ENCODE peak calls at places on chromosomes 11 and 22, in ten cellular contexts. One of them, this sample, is unnamed. For H3K4me1, the result is how much of the 10 kb centered on the place peaks cover.

GRCh38 chr11:76785513-76785912 is 2.4 kb downstream of the TSKU start:
- DNase-seq in colonic mucosa: peak
- DNase-seq in endothelial cell of umbilical vein: no peak
- DNase-seq in H9: no peak
- DNase-seq in neural progenitor cell: peak
- DNase-seq in GM23248: no peak
- DNase-seq in astrocyte: no peak
- DNase-seq in neuronal stem cell: no peak
- DNase-seq in mammary epithelial cell: no peak
- DNase-seq in PC-3: no peak
- DNase-seq in this sample: no peak

GRCh38 chr11:111347723-111348115 is 31.4 kb downstream of the POU2AF1 start:
- DNase-seq in colonic mucosa: no peak
- DNase-seq in endothelial cell of umbilical vein: no peak
- DNase-seq in H9: no peak
- DNase-seq in neural progenitor cell: no peak
- DNase-seq in GM23248: peak
- DNase-seq in astrocyte: peak
- DNase-seq in neuronal stem cell: no peak
- DNase-seq in mammary epithelial cell: peak
- DNase-seq in PC-3: peak
- DNase-seq in this sample: peak

GRCh38 chr22:48943567-48944432 is 883.9 kb downstream of the BRD1 start:
- DNase-seq in colonic mucosa: peak
- DNase-seq in endothelial cell of umbilical vein: no peak
- DNase-seq in H9: peak
- DNase-seq in neural progenitor cell: peak
- DNase-seq in GM23248: peak
- DNase-seq in astrocyte: no peak
- DNase-seq in neuronal stem cell: peak
- DNase-seq in mammary epithelial cell: no peak
- DNase-seq in PC-3: peak
- DNase-seq in this sample: no peak

GRCh38 chr11:61092280-61092766 is 10.0 kb upstream of the CD5 start:
- DNase-seq in colonic mucosa: no peak
- DNase-seq in endothelial cell of umbilical vein: no peak
- DNase-seq in H9: no peak
- DNase-seq in neural progenitor cell: no peak
- DNase-seq in GM23248: no peak
- DNase-seq in astrocyte: no peak
- DNase-seq in neuronal stem cell: no peak
- DNase-seq in mammary epithelial cell: no peak
- DNase-seq in PC-3: no peak
- DNase-seq in this sample: no peak

GRCh38 chr11:36361901-36362391 is 65.9 kb downstream of the PRR5L start:
- DNase-seq in colonic mucosa: no peak
- DNase-seq in endothelial cell of umbilical vein: no peak
- DNase-seq in H9: peak
- DNase-seq in neural progenitor cell: peak
- DNase-seq in GM23248: peak
- DNase-seq in astrocyte: peak
- DNase-seq in neuronal stem cell: no peak
- DNase-seq in mammary epithelial cell: peak
- DNase-seq in PC-3: peak
- DNase-seq in this sample: peak

GRCh38 chr11:92675303-92675702 is 294.1 kb upstream of the MTNR1B start:
- DNase-seq in colonic mucosa: no peak
- DNase-seq in endothelial cell of umbilical vein: no peak
- DNase-seq in H9: no peak
- DNase-seq in neural progenitor cell: no peak
- DNase-seq in GM23248: no peak
- DNase-seq in astrocyte: no peak
- DNase-seq in neuronal stem cell: no peak
- DNase-seq in mammary epithelial cell: no peak
- DNase-seq in PC-3: no peak
- DNase-seq in this sample: no peak

GRCh38 chr11:97325693-97326092 is 935.9 kb downstream of the JRKL start:
- DNase-seq in colonic mucosa: no peak
- DNase-seq in endothelial cell of umbilical vein: no peak
- DNase-seq in H9: peak
- DNase-seq in neural progenitor cell: no peak
- DNase-seq in GM23248: no peak
- DNase-seq in astrocyte: no peak
- DNase-seq in neuronal stem cell: no peak
- DNase-seq in mammary epithelial cell: no peak
- DNase-seq in PC-3: no peak
- DNase-seq in this sample: no peak

GRCh38 chr11:79117488-79117887 is 323.3 kb downstream of the TENM4 start:
- DNase-seq in colonic mucosa: no peak
- DNase-seq in endothelial cell of umbilical vein: no peak
- DNase-seq in H9: no peak
- DNase-seq in neural progenitor cell: no peak
- DNase-seq in GM23248: no peak
- DNase-seq in astrocyte: no peak
- DNase-seq in neuronal stem cell: no peak
- DNase-seq in mammary epithelial cell: no peak
- DNase-seq in PC-3: peak
- DNase-seq in this sample: no peak

GRCh38 chr22:35538801-35539321 is 1.8 kb upstream of the RASD2 start:
- DNase-seq in colonic mucosa: peak
- DNase-seq in endothelial cell of umbilical vein: no peak
- DNase-seq in H9: peak
- DNase-seq in neural progenitor cell: peak
- DNase-seq in GM23248: peak
- DNase-seq in astrocyte: no peak
- DNase-seq in neuronal stem cell: no peak
- DNase-seq in mammary epithelial cell: peak
- DNase-seq in PC-3: peak
- DNase-seq in this sample: peak

GRCh38 chr11:114738954-114739353 is 60.6 kb downstream of the NXPE2 start:
- DNase-seq in colonic mucosa: peak
- DNase-seq in endothelial cell of umbilical vein: peak
- DNase-seq in H9: peak
- DNase-seq in neural progenitor cell: peak
- DNase-seq in GM23248: peak
- DNase-seq in astrocyte: peak
- DNase-seq in neuronal stem cell: peak
- DNase-seq in mammary epithelial cell: peak
- DNase-seq in PC-3: peak
- DNase-seq in this sample: peak

GRCh38 chr11:10908215-10908990 is 50.5 kb upstream of the ZBED5 start:
- DNase-seq in colonic mucosa: no peak
- DNase-seq in endothelial cell of umbilical vein: no peak
- DNase-seq in H9: peak
- DNase-seq in neural progenitor cell: no peak
- DNase-seq in GM23248: peak
- DNase-seq in astrocyte: peak
- DNase-seq in neuronal stem cell: no peak
- DNase-seq in mammary epithelial cell: peak
- DNase-seq in PC-3: peak
- DNase-seq in this sample: peak

GRCh38 chr11:25910090-25910489 is 421.8 kb upstream of the ANO3 start:
- DNase-seq in colonic mucosa: no peak
- DNase-seq in endothelial cell of umbilical vein: peak
- DNase-seq in H9: no peak
- DNase-seq in neural progenitor cell: no peak
- DNase-seq in GM23248: peak
- DNase-seq in astrocyte: no peak
- DNase-seq in neuronal stem cell: no peak
- DNase-seq in mammary epithelial cell: no peak
- DNase-seq in PC-3: no peak
- DNase-seq in this sample: no peak

GRCh38 chr11:102026217-102026616 is 21.0 kb upstream of the CFAP300 start:
- DNase-seq in colonic mucosa: no peak
- DNase-seq in endothelial cell of umbilical vein: no peak
- DNase-seq in H9: no peak
- DNase-seq in neural progenitor cell: no peak
- DNase-seq in GM23248: no peak
- DNase-seq in astrocyte: no peak
- DNase-seq in neuronal stem cell: no peak
- DNase-seq in mammary epithelial cell: no peak
- DNase-seq in PC-3: no peak
- DNase-seq in this sample: no peak

GRCh38 chr22:40911772-40912171 is 39.4 kb upstream of the RBX1 start:
- DNase-seq in colonic mucosa: no peak
- DNase-seq in endothelial cell of umbilical vein: no peak
- DNase-seq in H9: no peak
- DNase-seq in neural progenitor cell: no peak
- DNase-seq in GM23248: peak
- DNase-seq in astrocyte: no peak
- DNase-seq in neuronal stem cell: no peak
- DNase-seq in mammary epithelial cell: no peak
- DNase-seq in PC-3: no peak
- DNase-seq in this sample: peak

GRCh38 chr22:40904101-40904500 is 42.2 kb upstream of the DNAJB7 start:
- DNase-seq in colonic mucosa: no peak
- DNase-seq in endothelial cell of umbilical vein: no peak
- DNase-seq in H9: no peak
- DNase-seq in neural progenitor cell: no peak
- DNase-seq in GM23248: no peak
- DNase-seq in astrocyte: no peak
- DNase-seq in neuronal stem cell: no peak
- DNase-seq in mammary epithelial cell: peak
- DNase-seq in PC-3: peak
- DNase-seq in this sample: no peak

DNA sequence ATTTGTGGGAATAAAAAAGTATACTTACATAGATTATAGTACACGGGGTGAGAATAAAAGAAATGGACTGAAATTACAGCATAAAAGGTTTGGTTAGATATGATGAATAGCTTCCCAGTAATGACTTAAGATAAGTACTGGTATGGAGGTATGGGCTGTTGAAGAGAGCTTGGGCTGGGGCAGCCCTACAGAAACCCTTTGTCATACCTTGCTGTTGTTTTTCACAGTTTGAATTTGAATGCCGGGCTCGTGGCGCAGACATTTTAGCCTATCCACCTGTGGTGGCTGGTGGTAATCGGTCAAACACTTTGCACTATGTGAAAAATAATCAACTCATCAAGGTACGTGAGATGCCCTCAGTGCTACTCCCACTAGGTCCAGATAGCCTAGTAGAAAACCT is 42.3 kb upstream of the RBX1 start:
- DNase-seq in colonic mucosa: no peak
- DNase-seq in endothelial cell of umbilical vein: no peak
- DNase-seq in H9: peak
- DNase-seq in neural progenitor cell: no peak
- DNase-seq in GM23248: no peak
- DNase-seq in astrocyte: no peak
- DNase-seq in neuronal stem cell: no peak
- DNase-seq in mammary epithelial cell: no peak
- DNase-seq in PC-3: no peak
- DNase-seq in this sample: no peak
- H3K9ac ChIP-seq in colonic mucosa: no peak
- H3K9ac ChIP-seq in endothelial cell of umbilical vein: no peak
- H3K9ac ChIP-seq in H9: no peak
- H3K9ac ChIP-seq in neural progenitor cell: no peak
- H3K9ac ChIP-seq in GM23248: no peak
- H3K9ac ChIP-seq in astrocyte: no peak
- H3K9ac ChIP-seq in neuronal stem cell: no peak
- H3K9ac ChIP-seq in mammary epithelial cell: no peak
- H3K9ac ChIP-seq in PC-3: no peak
- H3K9ac ChIP-seq in this sample: no peak

DNA sequence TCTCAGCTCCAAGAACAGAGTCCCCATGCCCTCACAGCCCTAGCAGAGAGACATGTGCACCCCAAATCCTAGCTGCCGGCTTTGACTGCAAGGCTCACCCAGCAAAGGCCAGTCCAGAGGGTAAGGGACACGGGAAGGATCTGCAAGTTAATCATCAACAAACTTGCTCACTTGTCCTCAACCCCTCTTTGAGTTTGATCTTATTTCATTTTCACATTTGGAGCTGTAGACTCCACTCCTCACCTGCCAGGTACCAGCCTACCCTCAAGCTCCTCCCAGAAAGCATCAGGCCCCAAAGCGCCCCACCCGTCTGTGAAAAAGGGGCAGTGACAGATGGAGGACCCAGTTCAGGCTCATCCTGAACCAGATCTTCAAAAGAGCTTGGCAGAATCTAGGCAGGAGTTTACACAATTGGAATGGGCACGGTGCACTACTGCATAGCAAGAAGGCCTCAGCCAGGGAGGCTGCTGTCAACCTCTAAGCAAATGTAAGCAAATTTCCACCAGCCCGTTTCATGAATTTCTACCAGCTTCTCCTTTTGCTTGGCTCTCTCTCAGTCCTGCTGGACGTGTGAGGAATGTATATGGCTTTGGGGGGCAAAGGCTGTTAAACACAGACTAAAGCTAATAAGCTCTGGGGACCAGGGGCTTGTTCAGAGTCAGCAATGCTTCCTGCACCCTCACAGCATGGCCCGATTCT is 5.5 kb downstream of the EHD1 start:
- DNase-seq in colonic mucosa: peak
- DNase-seq in endothelial cell of umbilical vein: no peak
- DNase-seq in H9: no peak
- DNase-seq in neural progenitor cell: no peak
- DNase-seq in GM23248: no peak
- DNase-seq in astrocyte: no peak
- DNase-seq in neuronal stem cell: no peak
- DNase-seq in mammary epithelial cell: no peak
- DNase-seq in PC-3: no peak
- DNase-seq in this sample: no peak
- H3K4me1 ChIP-seq in colonic mucosa: half or more
- H3K4me1 ChIP-seq in endothelial cell of umbilical vein: half or more
- H3K4me1 ChIP-seq in H9: under half
- H3K4me1 ChIP-seq in neural progenitor cell: under half
- H3K4me1 ChIP-seq in GM23248: under half
- H3K4me1 ChIP-seq in astrocyte: half or more
- H3K4me1 ChIP-seq in neuronal stem cell: under half
- H3K4me1 ChIP-seq in mammary epithelial cell: half or more
- H3K4me1 ChIP-seq in PC-3: half or more
- H3K4me1 ChIP-seq in this sample: half or more

GRCh38 chr11:59845399-59845798 is at the start of gene CBLIF:
- DNase-seq in colonic mucosa: no peak
- DNase-seq in endothelial cell of umbilical vein: no peak
- DNase-seq in H9: no peak
- DNase-seq in neural progenitor cell: no peak
- DNase-seq in GM23248: no peak
- DNase-seq in astrocyte: no peak
- DNase-seq in neuronal stem cell: no peak
- DNase-seq in mammary epithelial cell: no peak
- DNase-seq in PC-3: no peak
- DNase-seq in this sample: no peak
- H3K9ac ChIP-seq in colonic mucosa: no peak
- H3K9ac ChIP-seq in endothelial cell of umbilical vein: no peak
- H3K9ac ChIP-seq in H9: no peak
- H3K9ac ChIP-seq in neural progenitor cell: no peak
- H3K9ac ChIP-seq in GM23248: no peak
- H3K9ac ChIP-seq in astrocyte: no peak
- H3K9ac ChIP-seq in neuronal stem cell: no peak
- H3K9ac ChIP-seq in mammary epithelial cell: no peak
- H3K9ac ChIP-seq in PC-3: no peak
- H3K9ac ChIP-seq in this sample: no peak

DNA sequence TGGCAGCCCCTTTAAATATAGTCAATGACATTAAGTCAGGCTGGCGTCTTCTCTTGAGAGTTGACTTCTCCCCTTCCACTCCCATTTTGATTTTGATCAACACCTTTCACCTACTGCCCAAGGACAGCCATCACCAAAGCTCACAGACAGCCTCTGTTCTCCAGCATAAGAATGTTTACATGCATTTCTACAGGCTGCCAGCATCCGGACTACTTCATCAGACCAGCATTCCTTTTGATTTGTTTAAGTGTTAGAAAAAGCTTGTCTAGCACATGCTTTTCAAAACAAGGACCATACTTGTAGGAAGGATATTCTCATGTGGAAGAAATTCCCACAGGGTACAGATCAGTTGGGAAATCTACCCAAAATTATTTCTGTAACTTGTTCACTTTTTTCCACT is 6.2 kb upstream of the KCNA4 start:
- DNase-seq in colonic mucosa: no peak
- DNase-seq in endothelial cell of umbilical vein: no peak
- DNase-seq in H9: no peak
- DNase-seq in neural progenitor cell: no peak
- DNase-seq in GM23248: no peak
- DNase-seq in astrocyte: no peak
- DNase-seq in neuronal stem cell: no peak
- DNase-seq in mammary epithelial cell: no peak
- DNase-seq in PC-3: no peak
- DNase-seq in this sample: no peak
- H3K4me1 ChIP-seq in colonic mucosa: under half
- H3K4me1 ChIP-seq in endothelial cell of umbilical vein: under half
- H3K4me1 ChIP-seq in H9: under half
- H3K4me1 ChIP-seq in neural progenitor cell: under half
- H3K4me1 ChIP-seq in GM23248: under half
- H3K4me1 ChIP-seq in astrocyte: under half
- H3K4me1 ChIP-seq in neuronal stem cell: under half
- H3K4me1 ChIP-seq in mammary epithelial cell: under half
- H3K4me1 ChIP-seq in PC-3: under half
- H3K4me1 ChIP-seq in this sample: under half

This sample was measured in adipocyte.